ENCODE peak calls at places on chromosome 1, in eight cellular contexts. M is mesendoderm, S is H7, R is ovary, J is mucosa of descending colon, P is dorsolateral prefrontal cortex, B is fibroblast of lung, I is astrocyte. K is an unnamed sample.

GRCh38 chr1:185864889-185865288 is 130.7 kb downstream of the HMCN1 start:
- DNase-seq in R (no peak), P (no peak), M (no peak), I (peak; percentile 97), S (no peak), B (peak; percentile 98), J (no peak), K (peak; percentile 98)

GRCh38 chr1:203906932-203907331 is 45.5 kb downstream of the SNRPE start:
- DNase-seq in I (peak; percentile 92), J (no peak), R (no peak), S (no peak), M (peak; percentile 37), B (peak; percentile 94), P (no peak), K (peak; percentile 94)

GRCh38 chr1:179369751-179370341 is 4.1 kb downstream of the AXDND1 start:
- DNase-seq in I (peak; percentile 37), S (peak; percentile 59), J (peak; percentile 61), P (no peak), B (peak; percentile 53), M (peak; percentile 69), R (no peak), K (peak; percentile 67)

GRCh38 chr1:63892632-63893395 is 119.0 kb downstream of the ROR1 start:
- DNase-seq in M (no peak), R (no peak), B (peak; percentile 92), J (no peak), S (no peak), P (no peak), I (peak; percentile 92), K (peak; percentile 48)

GRCh38 chr1:90133133-90133532 is 138.2 kb downstream of the ZNF326 start:
- DNase-seq in I (peak; percentile 10), B (peak; percentile 18), S (peak; percentile 33), P (no peak), R (no peak), J (peak; percentile 76), M (peak; percentile 71), K (peak; percentile 52)

GRCh38 chr1:58119971-58120370 is 426.6 kb downstream of the OMA1 start:
- DNase-seq in J (no peak), S (no peak), I (no peak), P (no peak), B (no peak), M (no peak), R (no peak), K (peak; percentile 52)

GRCh38 chr1:167800241-167800640 is 78.5 kb downstream of the MPZL1 start:
- DNase-seq in J (no peak), I (no peak), M (peak; percentile 61), P (no peak), R (no peak), S (no peak), B (no peak), K (no peak)

GRCh38 chr1:222065234-222065633 is 323.3 kb upstream of the DUSP10 start:
- DNase-seq in S (no peak), R (no peak), J (no peak), M (no peak), B (no peak), P (no peak), I (no peak), K (no peak)

GRCh38 chr1:156766288-156767100 is 841 bp upstream of the PRCC start:
- DNase-seq in R (no peak), B (no peak), I (no peak), J (no peak), S (no peak), P (peak; percentile 23), M (peak; percentile 40), K (peak; percentile 30)

GRCh38 chr1:63817152-63817667 is 43.4 kb downstream of the ROR1 start:
- DNase-seq in S (no peak), M (no peak), R (no peak), B (peak; percentile 58), P (no peak), I (peak; percentile 45), J (no peak), K (no peak)

GRCh38 chr1:198072177-198072576 is 84.6 kb upstream of the NEK7 start:
- DNase-seq in P (no peak), S (no peak), J (no peak), B (peak; percentile 9), R (no peak), I (no peak), M (peak; percentile 16), K (peak; percentile 11)

GRCh38 chr1:229624906-229625871 is 733 bp downstream of the TAF5L start:
- DNase-seq in J (peak; percentile 62), I (peak; percentile 49), P (peak; percentile 29), M (peak; percentile 65), B (peak; percentile 59), S (peak; percentile 91), R (no peak), K (peak; percentile 47)

GRCh38 chr1:118984990-118985608 is 3.0 kb downstream of the TBX15 start:
- DNase-seq in B (no peak), R (no peak), M (peak; percentile 29), S (peak; percentile 52), I (no peak), P (no peak), J (no peak), K (no peak)

GRCh38 chr1:41435570-41436178 is 48.8 kb downstream of the EDN2 start:
- DNase-seq in P (no peak), I (peak; percentile 51), M (peak; percentile 98), B (peak; percentile 73), R (no peak), S (peak; percentile 90), J (no peak), K (no peak)

GRCh38 chr1:236685917-236686814 is at the start of gene ACTN2:
- DNase-seq in P (peak; percentile 33), B (peak; percentile 12), M (peak; percentile 65), R (peak; percentile 57), S (peak; percentile 95), I (no peak), J (peak; percentile 57), K (no peak)

GRCh38 chr1:92446546-92446945 is 40.2 kb downstream of the GFI1 start:
- DNase-seq in S (no peak), P (no peak), B (peak; percentile 82), M (peak; percentile 92), R (no peak), J (no peak), I (peak; percentile 76), K (peak; percentile 24)

DNA sequence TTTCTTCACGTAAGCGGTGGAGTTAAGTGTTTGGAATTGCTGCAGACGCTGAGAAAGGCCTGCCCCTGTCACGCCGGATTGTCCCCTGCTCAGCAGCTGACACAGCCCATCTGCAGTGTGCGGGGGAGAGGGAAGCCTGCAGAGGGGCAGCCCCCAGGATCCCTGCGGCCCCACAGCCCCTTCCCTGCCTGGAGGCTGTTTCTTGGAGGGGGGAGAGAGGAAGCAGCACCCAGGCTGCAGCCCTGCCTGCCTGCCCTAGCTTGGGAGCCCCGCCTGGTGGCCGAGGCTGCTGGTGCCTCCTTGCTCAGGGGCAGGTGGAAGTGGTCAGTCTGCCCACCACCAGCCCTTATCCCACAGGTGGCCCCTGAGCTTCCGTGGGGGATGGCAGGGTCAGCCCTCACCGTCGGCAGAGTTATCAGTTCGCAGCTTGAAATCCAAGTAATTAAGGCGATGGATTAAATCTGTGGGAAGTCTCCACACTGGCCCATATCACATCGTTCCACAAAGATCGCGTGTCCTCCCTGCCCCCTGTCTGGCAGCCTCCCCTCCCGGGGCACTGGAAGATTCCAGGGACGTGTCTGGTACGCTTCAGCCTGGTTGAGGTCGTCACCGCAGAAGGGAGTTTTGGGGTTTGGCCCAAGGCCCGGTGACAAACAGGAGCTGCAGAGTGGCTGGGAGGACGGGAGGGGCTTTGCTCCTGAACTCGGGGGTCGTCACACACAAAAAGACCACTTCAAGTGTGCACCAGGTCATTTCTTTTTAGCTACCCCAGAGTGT is 50.9 kb downstream of the PRDM16 start:
- DNase-seq in R (no peak), I (peak; percentile 42), S (no peak), M (peak; percentile 14), P (no peak), B (peak; percentile 51), J (no peak), K (no peak)
- H3K4me3 ChIP-seq in R (no peak overlapping the region), I (no peak overlapping the region), S (no peak overlapping the region), M (no peak overlapping the region), P (no peak overlapping the region), B (no peak overlapping the region), J (no peak overlapping the region), K (no peak overlapping the region)

DNA sequence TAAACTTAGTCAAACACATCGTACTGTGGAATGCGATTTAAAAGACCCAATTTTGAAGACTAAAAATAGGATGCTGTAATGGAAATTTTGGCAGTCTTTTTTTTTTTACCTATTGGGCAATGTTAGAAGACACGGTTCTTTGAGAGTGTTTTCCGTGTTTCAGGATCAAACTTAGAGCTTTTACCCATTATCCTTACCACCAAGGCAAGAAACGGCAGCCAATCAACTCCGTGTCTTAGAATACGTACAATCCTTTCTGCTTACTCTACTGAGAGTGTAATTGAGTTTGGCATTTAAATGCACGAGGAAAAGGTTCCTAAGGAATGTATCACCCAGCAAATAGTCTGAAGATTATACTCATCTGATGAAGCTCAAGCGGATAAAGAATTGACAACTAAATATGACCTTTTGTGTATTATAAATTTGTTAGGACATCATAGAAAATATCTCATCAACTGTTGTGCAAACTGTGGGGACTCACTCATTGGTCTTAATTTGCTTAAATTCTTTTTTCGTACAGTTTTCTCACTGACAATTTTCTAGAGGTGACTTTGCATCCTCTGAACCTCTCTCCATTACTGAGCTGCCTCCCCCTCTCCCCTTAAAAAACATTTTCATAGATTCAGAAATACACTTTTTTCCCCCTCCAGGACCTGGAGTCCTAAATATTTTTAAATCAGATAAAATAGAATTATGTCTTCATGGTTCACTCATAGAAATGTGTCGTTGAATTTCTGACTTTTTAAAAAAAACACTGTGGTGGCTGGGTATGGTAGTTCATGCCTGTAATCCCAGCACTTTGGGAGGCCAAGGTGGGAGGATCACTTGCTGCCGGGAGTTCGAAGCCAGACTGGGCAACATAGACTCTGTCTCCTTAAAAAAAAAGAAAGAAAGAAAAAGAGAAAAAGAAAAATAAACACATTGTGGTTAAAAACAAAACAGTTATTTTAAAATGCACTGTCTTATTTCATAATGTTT is 1.3 kb downstream of the CNST start:
- DNase-seq in M (peak; percentile 62), J (peak; percentile 31), B (peak; percentile 89), R (no peak), S (no peak), I (peak; percentile 87), P (no peak), K (peak; percentile 70)
- H3K4me3 ChIP-seq in M (peak overlapping the region; percentile 24), J (peak overlapping the region; percentile 83), B (peak overlapping the region; percentile 95), R (peak overlapping the region; percentile 63), S (peak overlapping the region; percentile 83), I (peak overlapping the region; percentile 92), P (peak overlapping the region; percentile 95), K (peak overlapping the region; percentile 86)

DNA sequence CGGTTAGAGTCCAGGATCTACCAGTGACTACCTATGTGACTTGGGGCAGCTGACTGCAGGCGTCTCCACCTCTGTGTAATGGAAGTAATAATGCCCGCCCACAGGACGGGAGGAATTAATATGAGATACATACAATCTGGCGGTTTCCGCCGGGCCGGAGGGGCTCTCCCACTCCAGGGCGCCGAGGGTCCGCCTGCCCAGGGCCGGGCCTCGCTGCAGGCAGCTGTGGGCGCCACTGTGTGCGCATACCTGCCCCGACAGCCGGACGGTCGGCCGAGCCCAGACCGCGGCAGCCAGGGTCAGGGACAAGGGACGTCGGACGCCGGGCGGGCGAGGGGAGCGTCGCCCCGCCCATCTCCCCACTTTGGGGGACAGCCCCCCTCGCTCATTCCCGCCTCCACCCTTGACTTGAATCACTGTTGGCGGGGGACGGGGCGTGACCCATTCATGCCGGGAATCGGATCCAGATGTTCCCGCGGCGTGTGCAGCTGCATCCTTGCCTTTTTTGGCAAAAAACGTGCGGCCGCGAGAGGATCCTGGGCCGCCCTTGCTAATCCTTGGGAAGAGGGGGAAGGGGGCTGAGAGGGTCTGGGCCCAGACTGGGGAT is 6.1 kb upstream of the SF3A3 start:
- DNase-seq in P (no peak), R (peak; percentile 91), S (peak; percentile 88), M (peak; percentile 94), J (peak; percentile 61), I (peak; percentile 72), B (peak; percentile 82), K (peak; percentile 26)
- H3K4me3 ChIP-seq in P (peak overlapping the region; percentile 70), R (peak overlapping the region; percentile 40), S (peak overlapping the region; percentile 37), M (no peak overlapping the region), J (no peak overlapping the region), I (peak overlapping the region; percentile 45), B (peak overlapping the region; percentile 61), K (peak overlapping the region; percentile 42)

GRCh38 chr1:212754193-212754592 is 37.4 kb downstream of the NSL1 start:
- DNase-seq in M (no peak), I (no peak), P (no peak), B (no peak), S (no peak), J (no peak), R (no peak), K (no peak)
- H3K4me3 ChIP-seq in M (no peak overlapping the region), I (no peak overlapping the region), P (no peak overlapping the region), B (no peak overlapping the region), S (no peak overlapping the region), J (no peak overlapping the region), R (no peak overlapping the region), K (no peak overlapping the region)